ENCODE peak calls at places on chromosomes 7 and 10, in eight cellular contexts. U is DND-41, Z is mesendoderm, D is K562, Y is fibroblast of lung, F is GM23248, H is Karpas-422, R is IMR-90. Q is an unnamed sample.

GRCh38 chr7:116673504-116673865 is 1.5 kb downstream of the MET start:
- DNase-seq in Y (no peak), H (peak; percentile 72), D (no peak), U (no peak), Z (no peak), F (no peak), R (no peak), Q (no peak)

GRCh38 chr7:31192996-31193395 is 140.9 kb downstream of the ADCYAP1R1 start:
- DNase-seq in U (peak; percentile 5), R (peak; percentile 16), Y (peak; percentile 38), F (peak; percentile 71), D (peak; percentile 59), H (no peak), Z (peak; percentile 87), Q (peak; percentile 37)

GRCh38 chr7:112654322-112655216 is 135.6 kb downstream of the TMEM168 start:
- DNase-seq in D (no peak), Z (no peak), U (no peak), Y (peak; percentile 4), F (peak; percentile 8), H (no peak), R (no peak), Q (no peak)

GRCh38 chr7:157488326-157488725 is 151.5 kb downstream of the DNAJB6 start:
- DNase-seq in H (no peak), Y (peak; percentile 44), U (no peak), R (no peak), D (no peak), F (no peak), Z (no peak), Q (no peak)

GRCh38 chr10:21514808-21515580 is 10.5 kb downstream of the SKIDA1 start:
- DNase-seq in Y (peak; percentile 67), H (no peak), R (no peak), D (no peak), U (no peak), Z (peak; percentile 62), F (no peak), Q (no peak)

GRCh38 chr7:140242057-140243031 is 65.6 kb upstream of the KDM7A start:
- DNase-seq in H (no peak), Y (no peak), U (no peak), F (no peak), R (no peak), D (peak; percentile 95), Z (peak; percentile 93), Q (peak; percentile 68)

GRCh38 chr10:89553064-89553734 is 17.8 kb upstream of the SLC16A12 start:
- DNase-seq in H (no peak), U (no peak), F (peak; percentile 96), Z (no peak), Y (peak; percentile 98), D (no peak), R (peak; percentile 97), Q (no peak)

GRCh38 chr10:84076540-84077195 is 62.6 kb upstream of the GHITM start:
- DNase-seq in Y (peak; percentile 34), U (peak; percentile 21), Z (peak; percentile 87), R (peak; percentile 18), F (peak; percentile 66), D (peak; percentile 54), H (peak; percentile 54), Q (no peak)

GRCh38 chr7:143909863-143910262 is 7.9 kb upstream of the TCAF1 start:
- DNase-seq in F (peak; percentile 78), Y (no peak), R (peak; percentile 8), U (no peak), Z (no peak), H (no peak), D (no peak), Q (no peak)

GRCh38 chr7:100691676-100692577 is 2.1 kb downstream of the GIGYF1 start:
- DNase-seq in U (peak; percentile 85), F (peak; percentile 84), R (peak; percentile 61), D (peak; percentile 93), Y (peak; percentile 50), H (peak; percentile 93), Z (peak; percentile 92), Q (peak; percentile 88)
- H3K4me1 ChIP-seq in U (peaks cover 42% of the 10 kb centered on the region), F (peaks cover 17% of the 10 kb centered on the region), R (peaks cover 20% of the 10 kb centered on the region), D (peaks cover 60% of the 10 kb centered on the region), Y (peaks cover 10% of the 10 kb centered on the region), H (peaks cover 38% of the 10 kb centered on the region), Z (peaks cover 7% of the 10 kb centered on the region), Q (peaks cover 19% of the 10 kb centered on the region)

DNA sequence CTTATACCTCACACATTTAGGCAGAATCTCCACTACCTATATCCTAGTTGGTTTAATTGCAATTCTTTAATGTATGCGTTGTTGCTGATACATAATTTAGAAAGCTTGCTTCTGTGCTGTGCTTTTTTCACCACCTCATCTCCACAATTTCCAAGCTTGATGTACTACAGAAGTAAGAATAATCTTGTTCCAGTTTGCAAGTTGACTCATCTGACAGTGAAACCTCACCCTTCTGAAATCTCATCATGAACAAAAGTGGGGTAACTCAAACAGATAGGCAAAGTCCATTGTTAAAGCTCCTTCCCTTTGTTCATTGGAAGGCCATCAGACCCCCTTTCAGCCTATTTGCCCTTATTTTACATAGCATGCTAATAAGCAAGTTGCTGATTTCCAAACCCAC is 13.6 kb downstream of the EIF4EBP2 start:
- DNase-seq in Z (no peak), F (peak; percentile 48), H (no peak), Y (peak; percentile 25), U (no peak), D (no peak), R (peak; percentile 52), Q (no peak)
- H3K9ac ChIP-seq in Z (no peak overlapping the region), F (peak overlapping the region; percentile 8), H (no peak overlapping the region), Y (no peak overlapping the region), U (no peak overlapping the region), D (no peak overlapping the region), R (no peak overlapping the region), Q (no peak overlapping the region)

DNA sequence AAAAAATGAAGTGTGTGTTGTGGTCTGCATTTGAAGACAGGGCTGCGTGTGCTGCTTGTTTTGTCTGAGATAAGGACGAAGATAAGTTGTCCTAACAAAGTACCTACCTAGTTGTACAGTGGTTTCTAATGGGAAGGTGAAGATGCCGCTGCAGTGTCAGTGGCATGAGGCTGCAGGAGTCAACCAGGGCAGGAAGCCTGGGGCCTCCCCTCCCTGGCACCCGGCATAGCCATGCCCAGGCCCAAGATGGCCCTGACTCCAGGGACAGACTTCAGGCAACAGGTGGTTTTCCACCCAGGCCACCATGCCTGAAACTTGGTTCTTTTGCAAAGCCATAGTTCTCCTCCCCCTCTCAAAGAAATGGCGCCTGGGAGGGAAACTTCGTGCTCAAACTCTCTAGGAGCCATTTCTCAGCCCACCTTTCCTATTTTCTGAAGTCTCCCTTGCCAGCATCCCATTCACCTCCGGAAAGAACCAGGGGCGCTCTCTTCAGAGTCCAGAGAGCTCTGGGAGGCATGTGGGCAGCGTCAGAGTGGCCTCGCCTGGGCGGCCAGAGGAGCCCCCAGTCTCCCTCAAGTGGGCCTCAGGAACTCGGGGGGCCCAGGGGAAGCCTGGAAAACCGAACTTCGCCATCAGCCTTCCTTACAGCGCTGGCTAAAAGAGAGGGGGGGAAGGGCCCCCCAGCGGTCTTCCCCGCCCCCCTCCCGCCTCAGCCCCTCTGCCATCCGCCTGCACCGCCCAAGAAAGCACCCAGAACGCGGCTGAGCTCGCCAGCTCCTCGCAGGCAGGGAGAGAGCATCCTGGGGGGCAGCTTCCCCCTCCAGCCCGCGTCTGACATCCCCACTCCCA is 2.0 kb upstream of the KAT6B start:
- DNase-seq in F (peak; percentile 46), H (no peak), Y (no peak), R (no peak), D (peak; percentile 30), Z (no peak), U (peak; percentile 13), Q (no peak)
- H3K4me1 ChIP-seq in F (peaks cover 19% of the 10 kb centered on the region), H (peaks cover 32% of the 10 kb centered on the region), Y (peaks cover 16% of the 10 kb centered on the region), R (peaks cover 19% of the 10 kb centered on the region), D (peaks cover 33% of the 10 kb centered on the region), Z (peaks cover 10% of the 10 kb centered on the region), U (peaks cover 25% of the 10 kb centered on the region), Q (peaks cover 14% of the 10 kb centered on the region)

GRCh38 chr10:16814081-16814480 is 3.1 kb downstream of the RSU1 start:
- DNase-seq in R (no peak), F (no peak), U (no peak), Z (no peak), H (no peak), Y (no peak), D (no peak), Q (no peak)

GRCh38 chr10:16817125-16818019 is at the start of gene RSU1:
- DNase-seq in R (peak; percentile 100), F (peak; percentile 100), Z (peak; percentile 100), Y (peak; percentile 99), U (peak; percentile 100), H (peak; percentile 100), D (peak; percentile 97), Q (peak; percentile 100)

GRCh38 chr10:16816830-16817124 is 447 bp downstream of the RSU1 start:
- DNase-seq in F (peak; percentile 68), D (no peak), Y (no peak), R (peak; percentile 33), U (no peak), Z (no peak), H (no peak), Q (no peak)

GRCh38 chr10:16819026-16819425 is 1.8 kb upstream of the RSU1 start:
- DNase-seq in Z (no peak), Y (no peak), U (no peak), D (no peak), F (no peak), R (no peak), H (no peak), Q (no peak)

GRCh38 chr10:16816142-16816541 is 1.1 kb downstream of the RSU1 start:
- DNase-seq in F (peak; percentile 45), D (peak; percentile 18), U (no peak), R (no peak), Y (no peak), H (no peak), Z (peak; percentile 12), Q (peak; percentile 29)
- H3K9ac ChIP-seq in F (peak overlapping the region; percentile 86), D (no peak overlapping the region), U (peak overlapping the region; percentile 56), R (peak overlapping the region; percentile 84), Y (no peak overlapping the region), H (peak overlapping the region; percentile 80), Z (peak overlapping the region; percentile 95), Q (no peak overlapping the region)

DNA sequence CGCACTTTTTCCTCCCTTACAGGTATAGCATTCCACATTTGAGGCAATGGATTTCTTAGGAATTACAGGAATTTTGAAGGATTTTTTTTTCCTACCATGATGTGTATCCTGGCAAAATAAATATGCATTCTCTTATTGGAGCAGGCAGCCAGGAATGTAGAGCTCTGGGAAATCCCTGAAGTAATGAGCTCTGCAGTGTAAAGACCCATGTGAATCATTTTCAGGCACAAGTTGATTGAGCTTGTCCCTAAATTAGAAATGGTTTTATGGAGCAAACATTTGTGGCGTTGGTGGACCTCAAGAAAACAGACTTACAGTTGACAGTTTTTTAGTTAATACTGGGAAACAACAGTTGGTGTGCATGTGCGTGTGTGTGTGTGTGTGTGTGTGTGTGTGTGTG is 356.2 kb downstream of the HPSE2 start:
- DNase-seq in H (no peak), U (no peak), R (peak; percentile 28), F (no peak), Y (no peak), D (no peak), Z (peak; percentile 2), Q (no peak)
- H3K4me1 ChIP-seq in H (no peaks in the 10 kb centered on the region), U (no peaks in the 10 kb centered on the region), R (peaks cover 2% of the 10 kb centered on the region), F (no peaks in the 10 kb centered on the region), Y (peaks cover 8% of the 10 kb centered on the region), D (no peaks in the 10 kb centered on the region), Z (no peaks in the 10 kb centered on the region), Q (no peaks in the 10 kb centered on the region)

Q was measured in colonic mucosa.